ENCODE peak calls at places on chromosome 5, in five cellular contexts. R is brain microvascular endothelial cell, S is GM23248, W is HCT116, Q is AG10803. B is an unnamed sample.
A peak's percentile ranks its signal among the peaks of the same experiment; 100 is the strongest.

GRCh38 chr5:44949687-44950086 is 140.9 kb downstream of the MRPS30 start:
- DNase-seq in R (no peak), S (no peak), W (no peak), Q (no peak), B (no peak)

GRCh38 chr5:1105350-1106265 is 6.3 kb downstream of the SLC12A7 start:
- DNase-seq in R (no peak), S (no peak), W (no peak), Q (no peak), B (no peak)

GRCh38 chr5:95818181-95819147 is 4.1 kb downstream of the GLRX start:
- DNase-seq in R (no peak), S (no peak), W (no peak), Q (no peak), B (no peak)

GRCh38 chr5:104890767-104891166 is 1328.2 kb upstream of the NUDT12 start:
- DNase-seq in R (no peak), S (no peak), W (no peak), Q (no peak), B (no peak)

GRCh38 chr5:136020383-136021015 is 8.3 kb upstream of the TGFBI start:
- DNase-seq in R (peak; percentile 96), S (peak; percentile 96), W (peak; percentile 54), Q (peak; percentile 94), B (peak; percentile 100)

GRCh38 chr5:128036961-128037360 is 46.6 kb upstream of the SLC12A2 start:
- DNase-seq in R (no peak), S (peak; percentile 19), W (no peak), Q (peak; percentile 52), B (no peak)

GRCh38 chr5:173886157-173886556 is 2.0 kb upstream of the CPEB4 start:
- DNase-seq in R (no peak), S (no peak), W (no peak), Q (no peak), B (no peak)

GRCh38 chr5:96036301-96036700 is 74.7 kb upstream of the ELL2 start:
- DNase-seq in R (no peak), S (no peak), W (no peak), Q (no peak), B (no peak)

GRCh38 chr5:43773032-43773830 is 170.3 kb downstream of the NNT start:
- DNase-seq in R (peak; percentile 40), S (peak; percentile 75), W (peak; percentile 18), Q (peak; percentile 91), B (peak; percentile 66)

GRCh38 chr5:8478308-8478707 is 609.4 kb downstream of the MTRR start:
- DNase-seq in R (peak; percentile 23), S (no peak), W (no peak), Q (no peak), B (no peak)

GRCh38 chr5:158013303-158013702 is 154.4 kb upstream of the CLINT1 start:
- DNase-seq in R (no peak), S (no peak), W (no peak), Q (no peak), B (no peak)

GRCh38 chr5:142280066-142281011 is 44.5 kb downstream of the SPRY4 start:
- DNase-seq in R (peak; percentile 99), S (no peak), W (no peak), Q (peak; percentile 36), B (peak; percentile 35)

GRCh38 chr5:139856694-139857093 is 61.1 kb downstream of the PSD2 start:
- DNase-seq in R (no peak), S (no peak), W (no peak), Q (no peak), B (no peak)

GRCh38 chr5:43432486-43433365 is 20.5 kb upstream of the CCL28 start:
- DNase-seq in R (peak; percentile 57), S (peak; percentile 50), W (peak; percentile 31), Q (peak; percentile 88), B (peak; percentile 92)

GRCh38 chr5:84088996-84089395 is 295.7 kb downstream of the EDIL3 start:
- DNase-seq in R (peak; percentile 32), S (peak; percentile 35), W (peak; percentile 31), Q (peak; percentile 23), B (no peak)

GRCh38 chr5:33148076-33148501 is 292.7 kb upstream of the TARS1 start:
- DNase-seq in R (peak; percentile 90), S (peak; percentile 96), W (no peak), Q (peak; percentile 94), B (peak; percentile 90)

GRCh38 chr5:73783823-73784222 is 157.8 kb downstream of the ARHGEF28 start:
- DNase-seq in R (no peak), S (peak; percentile 65), W (no peak), Q (peak; percentile 50), B (no peak)

GRCh38 chr5:94433393-94434149 is 184.8 kb downstream of the KIAA0825 start:
- DNase-seq in R (peak; percentile 13), S (peak; percentile 71), W (peak; percentile 73), Q (peak; percentile 95), B (peak; percentile 93)

GRCh38 chr5:172886974-172887491 is 53.0 kb downstream of the ERGIC1 start:
- DNase-seq in R (peak; percentile 86), S (peak; percentile 98), W (no peak), Q (peak; percentile 98), B (peak; percentile 98)

GRCh38 chr5:1915316-1915715 is 32.6 kb upstream of the IRX4 start:
- DNase-seq in R (no peak), S (no peak), W (no peak), Q (no peak), B (no peak)

GRCh38 chr5:138986186-138986775 is 111.1 kb upstream of the LRRTM2 start:
- DNase-seq in R (no peak), S (no peak), W (no peak), Q (no peak), B (no peak)

GRCh38 chr5:88140396-88140862 is 128.2 kb downstream of the TMEM161B start:
- DNase-seq in R (no peak), S (no peak), W (no peak), Q (no peak), B (no peak)

GRCh38 chr5:101047181-101047580 is 144.1 kb upstream of the ST8SIA4 start:
- DNase-seq in R (no peak), S (peak; percentile 3), W (no peak), Q (no peak), B (no peak)

GRCh38 chr5:33894566-33894965 is 2.8 kb upstream of the ADAMTS12 start:
- DNase-seq in R (peak; percentile 54), S (peak; percentile 31), W (no peak), Q (peak; percentile 44), B (peak; percentile 40)

GRCh38 chr5:7897014-7897600 is 28.2 kb downstream of the MTRR start:
- DNase-seq in R (peak; percentile 79), S (peak; percentile 65), W (no peak), Q (peak; percentile 31), B (no peak)

GRCh38 chr5:4083591-4084337 is 488.1 kb downstream of the IRX1 start:
- DNase-seq in R (no peak), S (no peak), W (no peak), Q (no peak), B (no peak)

DNA sequence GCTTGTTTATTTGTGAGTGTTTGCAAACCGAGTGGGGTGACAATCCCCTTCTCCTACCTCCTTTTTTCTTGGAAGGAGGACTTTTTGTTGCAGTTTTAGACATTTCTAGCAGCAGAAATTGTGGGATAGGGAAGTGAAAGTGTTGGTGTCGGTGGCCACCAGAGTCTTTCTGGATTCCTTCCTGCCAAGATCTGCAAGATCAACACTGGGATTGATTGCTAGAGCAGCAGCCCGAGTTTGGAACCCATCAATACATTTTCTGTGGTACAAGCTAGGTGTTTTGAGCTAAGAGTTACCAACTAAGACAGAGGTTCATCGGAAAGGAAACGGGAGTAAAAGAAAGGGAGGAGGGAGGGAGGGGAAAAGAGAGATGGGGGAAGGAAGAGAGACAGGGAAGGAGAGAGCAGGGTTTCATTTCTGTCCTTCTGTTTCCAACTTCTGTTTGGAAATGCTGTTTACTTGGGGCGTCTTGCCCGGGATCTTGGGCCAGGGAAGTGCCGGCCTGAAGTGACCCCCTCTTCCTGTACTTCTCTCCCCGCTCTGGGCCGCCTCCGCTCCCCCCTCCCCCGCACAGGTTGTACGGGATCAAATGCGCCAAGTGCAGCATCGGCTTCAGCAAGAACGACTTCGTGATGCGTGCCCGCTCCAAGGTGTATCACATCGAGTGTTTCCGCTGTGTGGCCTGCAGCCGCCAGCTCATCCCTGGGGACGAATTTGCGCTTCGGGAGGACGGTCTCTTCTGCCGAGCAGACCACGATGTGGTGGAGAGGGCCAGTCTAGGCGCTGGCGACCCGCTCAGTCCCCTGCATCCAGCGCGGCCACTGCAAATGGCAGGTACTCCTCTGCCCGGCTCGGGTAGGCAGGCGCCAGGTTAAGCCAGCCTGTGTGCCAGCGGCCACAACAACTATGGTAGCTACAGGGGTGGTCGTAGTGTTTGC is 3.9 kb downstream of the ISL1 start:
- DNase-seq in R (no peak), S (no peak), W (no peak), Q (no peak), B (no peak)
- H3K4me3 ChIP-seq in R (no peak overlapping the region), S (no peak overlapping the region), W (no peak overlapping the region), Q (peak overlapping the region; percentile 34), B (peak overlapping the region; percentile 7)

DNA sequence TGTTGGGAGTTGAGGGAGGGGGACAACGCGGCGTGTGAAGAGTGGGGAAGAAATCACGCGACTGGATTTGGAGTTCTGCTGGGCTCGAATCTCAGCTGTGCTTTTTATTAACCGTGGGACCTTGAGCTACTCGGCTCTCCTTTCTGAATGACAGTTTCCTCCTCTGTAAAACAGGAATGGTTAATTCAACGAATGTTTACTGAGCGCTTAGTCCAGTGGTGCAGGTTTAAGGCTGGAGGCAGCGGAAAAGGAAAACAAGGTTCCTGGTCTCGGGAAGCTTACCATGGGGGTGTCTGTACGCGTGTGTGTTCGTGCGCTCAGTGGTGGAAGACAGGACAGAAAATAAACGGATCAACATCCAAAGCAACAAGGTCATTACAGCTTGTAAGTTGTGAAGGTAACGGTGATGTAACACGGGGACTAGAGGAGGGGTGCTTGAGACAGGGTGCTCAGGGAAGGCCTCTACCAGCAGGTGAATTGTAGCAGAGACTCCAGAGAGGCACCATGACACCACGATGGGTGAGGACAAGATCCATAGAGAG is 277 bp downstream of the EIF4E1B start:
- DNase-seq in R (no peak), S (no peak), W (no peak), Q (no peak), B (no peak)
- H3K4me3 ChIP-seq in R (peak overlapping the region; percentile 41), S (peak overlapping the region; percentile 67), W (no peak overlapping the region), Q (peak overlapping the region; percentile 30), B (peak overlapping the region; percentile 51)

GRCh38 chr5:147483961-147484707 is 25.7 kb downstream of the DPYSL3 start:
- DNase-seq in R (peak; percentile 58), S (peak; percentile 97), W (no peak), Q (peak; percentile 100), B (peak; percentile 82)
- H3K4me3 ChIP-seq in R (no peak overlapping the region), S (peak overlapping the region; percentile 41), W (no peak overlapping the region), Q (peak overlapping the region; percentile 16), B (no peak overlapping the region)

GRCh38 chr5:16776611-16777251 is 159.4 kb downstream of the MYO10 start:
- DNase-seq in R (no peak), S (no peak), W (no peak), Q (peak; percentile 11), B (peak; percentile 33)

GRCh38 chr5:16774806-16775205 is 158.0 kb upstream of the RETREG1 start:
- DNase-seq in R (no peak), S (no peak), W (no peak), Q (peak; percentile 64), B (no peak)

GRCh38 chr5:16777432-16777831 is 158.7 kb downstream of the MYO10 start:
- DNase-seq in R (no peak), S (no peak), W (no peak), Q (no peak), B (no peak)

GRCh38 chr5:16768184-16768583 is 151.4 kb upstream of the RETREG1 start:
- DNase-seq in R (no peak), S (no peak), W (no peak), Q (no peak), B (no peak)

DNA sequence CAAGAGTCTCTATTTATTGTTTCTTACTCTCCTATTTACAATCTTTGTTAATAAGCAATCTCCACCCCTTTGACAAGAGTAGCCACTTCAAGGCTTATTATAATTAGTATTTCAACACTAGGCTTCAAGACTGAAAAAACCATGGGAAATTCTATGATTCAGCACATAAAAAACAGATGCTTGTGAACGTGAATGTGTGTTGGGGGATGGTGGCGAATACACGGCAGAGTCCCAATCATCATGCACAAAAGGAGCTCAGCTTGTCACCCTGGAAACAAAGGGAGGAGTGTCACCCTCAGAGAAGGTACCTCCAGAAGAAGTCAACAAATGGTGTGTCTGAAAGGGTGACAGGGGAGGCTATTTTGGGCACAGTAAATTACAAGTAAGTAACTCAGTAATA is 157.2 kb upstream of the RETREG1 start:
- DNase-seq in R (no peak), S (peak; percentile 84), W (no peak), Q (peak; percentile 87), B (no peak)
- H3K4me3 ChIP-seq in R (no peak overlapping the region), S (no peak overlapping the region), W (no peak overlapping the region), Q (no peak overlapping the region), B (no peak overlapping the region)

B was measured in skeletal muscle cell.